ENCODE peak calls at places on chromosomes 3 and 15, in four cellular contexts. L is GM12878, N is K562, M is GM12891. Q is an unnamed sample.

GRCh38 chr3:173893066-173893465 is 495.5 kb downstream of the NLGN1 start:
- DNase-seq in L (no peak), N (no peak), M (no peak), Q (no peak)

GRCh38 chr3:182384182-182384581 is 409.1 kb upstream of the ATP11B start:
- DNase-seq in L (no peak), N (peak), M (no peak), Q (no peak)

GRCh38 chr15:101064795-101065569 is 145.8 kb downstream of the LRRK1 start:
- DNase-seq in L (no peak), N (no peak), M (no peak), Q (no peak)

GRCh38 chr15:88604972-88605506 is 16.1 kb upstream of the AEN start:
- DNase-seq in L (no peak), N (no peak), M (no peak), Q (no peak)

GRCh38 chr15:45441686-45442085 is 63.3 kb upstream of the GATM start:
- DNase-seq in L (no peak), N (no peak), M (no peak), Q (no peak)

GRCh38 chr3:87426916-87427315 is 150.5 kb upstream of the POU1F1 start:
- DNase-seq in L (no peak), N (no peak), M (no peak), Q (no peak)

GRCh38 chr3:36397856-36398255 is 17.6 kb downstream of the STAC start:
- DNase-seq in L (no peak), N (no peak), M (no peak), Q (no peak)

GRCh38 chr3:64915778-64916177 is 228.0 kb upstream of the ADAMTS9 start:
- DNase-seq in L (no peak), N (peak), M (no peak), Q (no peak)

GRCh38 chr15:95192923-95193322 is 961.6 kb downstream of the MCTP2 start:
- DNase-seq in L (no peak), N (no peak), M (no peak), Q (no peak)

GRCh38 chr3:117699058-117699457 is 989.5 kb downstream of the TUSC7 start:
- DNase-seq in L (no peak), N (no peak), M (no peak), Q (no peak)

GRCh38 chr3:195906865-195907729 is 1.3 kb downstream of the TNK2 start:
- DNase-seq in L (peak), N (no peak), M (no peak), Q (no peak)

GRCh38 chr3:108037770-108038169 is 53.1 kb downstream of the CD47 start:
- DNase-seq in L (no peak), N (no peak), M (no peak), Q (no peak)

GRCh38 chr15:52288051-52288942 is 7.3 kb downstream of the MYO5C start:
- DNase-seq in L (no peak), N (no peak), M (no peak), Q (no peak)

GRCh38 chr3:129663045-129663446 is 56.6 kb upstream of the PLXND1 start:
- DNase-seq in L (no peak), N (no peak), M (no peak), Q (no peak)

GRCh38 chr3:17798000-17798399 is 55.6 kb upstream of the TBC1D5 start:
- DNase-seq in L (no peak), N (peak), M (no peak), Q (no peak)

GRCh38 chr3:112056451-112056929 is 22.0 kb downstream of the TMPRSS7 start:
- DNase-seq in L (no peak), N (no peak), M (no peak), Q (no peak)

GRCh38 chr3:193987186-193987585 is 148.8 kb upstream of the HES1 start:
- DNase-seq in L (no peak), N (no peak), M (no peak), Q (no peak)

GRCh38 chr3:39142067-39142466 is 11.3 kb downstream of the CSRNP1 start:
- DNase-seq in L (no peak), N (no peak), M (no peak), Q (no peak)

GRCh38 chr3:126784254-126784653 is 80.2 kb downstream of the CHCHD6 start:
- DNase-seq in L (no peak), N (no peak), M (no peak), Q (no peak)

GRCh38 chr3:105534491-105534890 is 167.8 kb downstream of the ALCAM start:
- DNase-seq in L (no peak), N (no peak), M (no peak), Q (no peak)

GRCh38 chr3:126389112-126389791 is 5.5 kb upstream of the CFAP100 start:
- DNase-seq in L (no peak), N (peak), M (peak), Q (peak)

GRCh38 chr3:195005251-195005620 is 265.7 kb downstream of the XXYLT1 start:
- DNase-seq in L (no peak), N (no peak), M (no peak), Q (no peak)

GRCh38 chr15:31216210-31216911 is 110.3 kb upstream of the KLF13 start:
- DNase-seq in L (no peak), N (peak), M (peak), Q (peak)

GRCh38 chr3:168088106-168088722 is 7.5 kb downstream of the GOLIM4 start:
- DNase-seq in L (peak), N (peak), M (no peak), Q (peak)
- TF ChIP-seq SPI1 in L (no peak), N (no peak), M (no peak), Q (no peak)

GRCh38 chr3:175571096-175571495 is 712.0 kb downstream of the NAALADL2 start:
- DNase-seq in L (no peak), N (no peak), M (no peak), Q (no peak)
- TF ChIP-seq SPI1 in L (no peak), N (no peak), M (no peak), Q (no peak)

GRCh38 chr3:161913786-161914389 is 417.3 kb downstream of the OTOL1 start:
- DNase-seq in L (no peak), N (no peak), M (no peak), Q (no peak)

GRCh38 chr3:161920196-161920595 is 423.6 kb downstream of the OTOL1 start:
- DNase-seq in L (no peak), N (no peak), M (no peak), Q (no peak)

GRCh38 chr3:161915283-161915682 is 418.7 kb downstream of the OTOL1 start:
- DNase-seq in L (no peak), N (no peak), M (no peak), Q (no peak)

GRCh38 chr3:161914703-161915102 is 418.1 kb downstream of the OTOL1 start:
- DNase-seq in L (no peak), N (no peak), M (no peak), Q (no peak)
- TF ChIP-seq SPI1 in L (no peak), N (no peak), M (no peak), Q (no peak)

GRCh38 chr15:74038707-74039655 is 43.4 kb downstream of the GOLGA6A start:
- DNase-seq in L (no peak), N (peak), M (no peak), Q (no peak)
- TF ChIP-seq SPI1 in L (no peak), N (no peak), M (no peak), Q (no peak)

DNA sequence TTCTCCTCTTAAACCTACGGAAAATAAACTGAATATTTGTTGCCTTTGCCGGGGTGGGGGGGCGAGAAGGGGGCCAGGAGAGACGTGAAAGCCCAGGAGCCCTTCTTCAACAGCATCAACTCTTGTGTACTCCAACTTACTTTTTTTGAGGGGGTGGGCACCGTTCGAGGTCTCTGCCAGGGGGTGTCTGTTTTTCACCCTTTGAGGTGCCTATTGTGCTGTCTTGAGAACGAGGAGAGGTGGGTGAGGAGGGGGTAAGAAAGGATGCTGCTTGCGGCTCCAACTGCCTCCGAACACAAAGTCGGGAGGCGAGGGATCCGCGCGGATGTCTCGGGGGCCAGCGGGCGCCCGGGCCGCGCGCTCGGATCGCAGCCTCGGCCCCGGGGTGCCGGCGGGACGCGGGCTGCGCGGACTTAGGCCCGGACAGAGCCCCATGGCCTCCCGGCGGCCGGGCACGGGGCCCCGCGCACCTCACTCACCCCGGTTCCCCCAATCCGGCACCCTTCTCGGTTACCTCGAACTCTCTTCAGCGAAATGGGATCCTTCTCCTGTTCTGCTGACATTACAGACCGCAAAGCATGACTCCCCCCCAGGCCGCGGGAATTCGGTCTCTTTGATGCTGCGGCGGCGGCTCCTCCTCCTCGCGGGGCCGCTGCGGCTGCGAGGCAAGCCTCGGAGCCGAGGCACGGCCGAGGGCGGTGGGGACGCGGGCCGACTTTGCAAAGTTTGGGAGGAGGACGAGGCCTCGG is 650 bp downstream of the PYGO1 start:
- DNase-seq in L (no peak), N (peak), M (peak), Q (no peak)
- TF ChIP-seq SPI1 in L (no peak), N (no peak), M (no peak), Q (no peak)

GRCh38 chr3:115627180-115628074 is 4.1 kb downstream of the GAP43 start:
- DNase-seq in L (no peak), N (no peak), M (no peak), Q (no peak)

GRCh38 chr3:115624029-115624645 is 827 bp downstream of the GAP43 start:
- DNase-seq in L (no peak), N (no peak), M (no peak), Q (no peak)

GRCh38 chr3:115626711-115627110 is 3.4 kb downstream of the GAP43 start:
- DNase-seq in L (no peak), N (no peak), M (no peak), Q (no peak)

GRCh38 chr3:115624898-115625297 is 1.6 kb downstream of the GAP43 start:
- DNase-seq in L (no peak), N (no peak), M (no peak), Q (no peak)

DNA sequence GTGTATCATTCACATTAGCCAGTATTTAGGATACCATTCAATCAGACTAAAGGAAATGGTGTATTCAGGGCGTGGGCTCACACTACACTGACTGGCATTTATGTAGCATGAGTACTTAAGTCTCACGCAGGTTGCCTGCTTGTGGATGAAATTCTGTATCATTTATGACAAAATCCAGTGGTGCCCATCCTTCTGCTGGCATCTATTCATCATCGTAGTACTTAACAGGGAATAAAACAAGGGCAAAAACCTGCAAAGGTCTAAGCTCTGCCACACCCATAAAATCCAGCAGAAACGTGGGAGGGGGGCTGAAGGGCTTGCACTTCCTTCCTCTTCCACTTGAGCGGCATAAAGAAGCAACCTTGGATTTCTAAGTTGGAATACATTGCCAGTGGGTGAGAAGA is 2.7 kb downstream of the GAP43 start:
- DNase-seq in L (no peak), N (no peak), M (no peak), Q (no peak)
- TF ChIP-seq SPI1 in L (no peak), N (no peak), M (no peak), Q (no peak)

DNA sequence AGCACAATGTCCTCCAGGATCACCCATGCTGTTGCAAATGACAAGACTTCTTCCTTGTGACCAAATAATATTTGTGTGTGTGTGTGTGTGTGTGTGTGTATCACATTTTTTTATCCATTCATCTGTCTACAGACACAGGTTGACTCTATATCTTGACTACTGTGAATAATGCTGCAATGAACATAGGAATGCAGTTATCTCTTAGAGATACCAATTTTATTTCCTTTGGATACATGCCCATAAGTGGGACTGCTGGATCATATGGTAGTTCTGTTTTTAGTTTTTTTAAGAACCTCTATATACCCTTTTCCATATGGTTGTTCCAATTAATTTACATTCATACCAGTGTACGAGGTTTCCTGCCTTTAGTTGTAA is 41.7 kb downstream of the GPR176 start:
- DNase-seq in L (no peak), N (no peak), M (no peak), Q (no peak)
- TF ChIP-seq SPI1 in L (no peak), N (no peak), M (no peak), Q (no peak)

Q was measured in HL-60.